ENCODE peak calls at places on chromosomes 1 and 21, in five cellular contexts. Z is K562, E is GM12878, T is HCT116, P is HepG2. X is an unnamed sample.

GRCh38 chr1:145823565-145824498 is at the start of the genes POLR3C and RNF115:
- DNase-seq in Z (peak; percentile 87), E (peak; percentile 48), T (peak; percentile 70), P (peak; percentile 84), X (peak; percentile 88)

GRCh38 chr21:36430841-36431240 is 45.6 kb downstream of the CHAF1B start:
- DNase-seq in Z (no peak), E (no peak), T (no peak), P (no peak), X (no peak)

GRCh38 chr21:36211660-36212512 is 55.3 kb downstream of the DOP1B start:
- DNase-seq in Z (no peak), E (no peak), T (no peak), P (no peak), X (no peak)

GRCh38 chr21:24160528-24160927 is 1446.8 kb downstream of the MRPL39 start:
- DNase-seq in Z (no peak), E (no peak), T (no peak), P (peak; percentile 0), X (no peak)

GRCh38 chr1:114093624-114094302 is 59.9 kb downstream of the SYT6 start:
- DNase-seq in Z (no peak), E (no peak), T (peak; percentile 23), P (peak; percentile 5), X (no peak)

GRCh38 chr1:24920155-24920925 is 9.7 kb downstream of the RUNX3 start:
- DNase-seq in Z (peak; percentile 41), E (no peak), T (no peak), P (no peak), X (no peak)

GRCh38 chr1:178023181-178023618 is 53.3 kb upstream of the SEC16B start:
- DNase-seq in Z (no peak), E (no peak), T (no peak), P (peak; percentile 68), X (no peak)

GRCh38 chr1:80047791-80048190 is 1041.3 kb upstream of the ADGRL4 start:
- DNase-seq in Z (no peak), E (no peak), T (no peak), P (no peak), X (no peak)

GRCh38 chr21:16792155-16792554 is 720.7 kb upstream of the CXADR start:
- DNase-seq in Z (no peak), E (no peak), T (no peak), P (no peak), X (no peak)

GRCh38 chr1:172342584-172343245 is 77.8 kb upstream of the C1orf105 start:
- DNase-seq in Z (no peak), E (peak; percentile 76), T (no peak), P (no peak), X (no peak)

GRCh38 chr1:232183802-232184201 is 446.1 kb downstream of the SIPA1L2 start:
- DNase-seq in Z (no peak), E (no peak), T (no peak), P (no peak), X (no peak)

GRCh38 chr1:154661110-154661509 is 53.1 kb upstream of the ADAR start:
- DNase-seq in Z (no peak), E (no peak), T (no peak), P (no peak), X (no peak)

GRCh38 chr1:168454211-168454815 is 89.5 kb downstream of the XCL2 start:
- DNase-seq in Z (no peak), E (no peak), T (no peak), P (no peak), X (no peak)

GRCh38 chr1:42931108-42931539 is 27.5 kb downstream of the SLC2A1 start:
- DNase-seq in Z (peak; percentile 77), E (peak; percentile 69), T (no peak), P (no peak), X (no peak)

GRCh38 chr1:13667696-13668095 is 32.3 kb upstream of the PRDM2 start:
- DNase-seq in Z (no peak), E (peak; percentile 33), T (no peak), P (no peak), X (no peak)

GRCh38 chr1:9890224-9890731 is 19.8 kb downstream of the CTNNBIP1 start:
- DNase-seq in Z (no peak), E (no peak), T (peak; percentile 87), P (no peak), X (no peak)

GRCh38 chr21:32812035-32812434 is 40.5 kb upstream of the PAXBP1 start:
- DNase-seq in Z (no peak), E (no peak), T (no peak), P (no peak), X (no peak)

GRCh38 chr1:27054381-27054780 is 41.7 kb upstream of the TENT5B start:
- DNase-seq in Z (peak; percentile 45), E (no peak), T (no peak), P (no peak), X (no peak)

GRCh38 chr1:154418062-154418897 is 13.1 kb downstream of the IL6R start:
- DNase-seq in Z (no peak), E (no peak), T (peak; percentile 95), P (peak; percentile 99), X (no peak)

GRCh38 chr1:234733427-234733826 is 123.4 kb upstream of the IRF2BP2 start:
- DNase-seq in Z (no peak), E (no peak), T (no peak), P (no peak), X (no peak)

GRCh38 chr1:164821648-164822047 is 262.7 kb downstream of the PBX1 start:
- DNase-seq in Z (no peak), E (no peak), T (no peak), P (no peak), X (no peak)

GRCh38 chr1:164824542-164824941 is 265.6 kb downstream of the PBX1 start:
- DNase-seq in Z (no peak), E (no peak), T (no peak), P (no peak), X (no peak)

DNA sequence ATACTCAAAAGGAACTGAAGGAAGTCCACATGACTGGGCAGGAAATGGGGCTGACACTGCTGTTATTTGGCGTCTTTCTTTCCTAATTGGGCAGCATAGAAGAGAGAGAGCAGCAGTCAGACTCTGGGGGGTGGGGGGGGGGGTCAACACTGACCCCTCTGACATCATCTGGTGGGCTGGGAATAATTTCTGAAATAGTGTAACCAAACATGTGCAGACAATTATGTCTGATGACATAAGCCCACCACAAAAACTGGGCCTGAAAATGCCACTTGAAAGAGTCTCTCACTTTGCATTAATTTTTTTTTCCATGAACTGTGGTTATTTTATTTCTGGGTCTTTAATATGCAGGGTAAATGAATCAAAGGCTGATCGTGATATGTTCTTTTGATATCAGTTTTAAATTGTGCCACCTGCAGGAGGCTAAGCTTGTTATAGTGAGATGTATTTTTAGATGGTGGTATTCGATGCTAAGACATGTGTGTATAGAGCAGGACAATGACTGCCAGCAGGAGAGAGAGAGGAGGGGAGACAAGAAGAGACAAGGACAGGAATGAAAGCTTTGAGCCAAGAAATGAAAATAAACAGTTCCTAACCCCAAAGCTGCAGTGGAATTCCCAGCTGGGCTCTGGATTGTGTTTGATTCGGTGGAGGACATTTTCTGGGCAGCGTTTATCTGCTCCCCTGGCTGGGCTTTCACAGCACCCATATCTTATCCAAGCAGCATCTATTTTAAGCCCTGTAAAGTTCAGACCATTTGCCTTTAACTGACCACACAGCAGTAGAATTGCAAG is 264.7 kb downstream of the PBX1 start:
- DNase-seq in Z (no peak), E (no peak), T (no peak), P (no peak), X (no peak)
- TF ChIP-seq POLR2A in Z (no peak), E (no peak), T (no peak), P (no peak), X (no peak)

GRCh38 chr1:16920951-16921350 is 780 bp upstream of the CROCC start:
- DNase-seq in Z (no peak), E (no peak), T (no peak), P (no peak), X (no peak)

GRCh38 chr1:16913866-16914662 is 7.7 kb upstream of the CROCC start:
- DNase-seq in Z (peak; percentile 99), E (peak; percentile 9), T (peak; percentile 84), P (peak; percentile 77), X (peak; percentile 91)

GRCh38 chr1:16913616-16913865 is 8.2 kb upstream of the CROCC start:
- DNase-seq in Z (no peak), E (no peak), T (no peak), P (no peak), X (no peak)

GRCh38 chr1:16918371-16918770 is 3.4 kb upstream of the CROCC start:
- DNase-seq in Z (no peak), E (no peak), T (no peak), P (no peak), X (no peak)

DNA sequence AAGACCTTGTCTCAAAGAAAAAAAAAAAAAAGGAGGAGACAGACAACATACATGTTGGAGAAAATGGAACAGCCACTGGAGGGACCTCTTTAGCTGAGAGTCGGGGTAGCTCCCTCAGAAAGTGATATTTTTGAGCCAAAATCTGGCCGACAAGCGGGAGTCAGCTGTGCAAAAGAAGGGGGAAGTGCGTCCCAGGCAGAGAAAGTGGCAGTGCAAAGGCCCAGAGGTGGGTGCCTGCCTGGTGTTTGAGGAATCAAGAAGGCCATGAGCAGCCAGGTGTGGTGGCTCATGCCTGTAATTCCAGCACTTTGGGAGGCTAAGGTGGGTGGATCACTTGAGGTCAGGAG is 6.1 kb upstream of the CROCC start:
- DNase-seq in Z (no peak), E (no peak), T (no peak), P (no peak), X (no peak)
- TF ChIP-seq YY1 in Z (no peak), E (no peak), T (no peak), P (no peak), X (no peak)

GRCh38 chr1:201714542-201715276 is 114.2 kb upstream of the IPO9 start:
- DNase-seq in Z (peak; percentile 71), E (no peak), T (peak; percentile 97), P (no peak), X (no peak)

GRCh38 chr1:201711811-201712210 is 117.1 kb upstream of the IPO9 start:
- DNase-seq in Z (no peak), E (no peak), T (no peak), P (no peak), X (no peak)

GRCh38 chr1:201712387-201713092 is 116.4 kb upstream of the IPO9 start:
- DNase-seq in Z (no peak), E (no peak), T (no peak), P (no peak), X (no peak)

GRCh38 chr1:201715351-201715750 is 113.6 kb upstream of the IPO9 start:
- DNase-seq in Z (no peak), E (no peak), T (no peak), P (no peak), X (no peak)

DNA sequence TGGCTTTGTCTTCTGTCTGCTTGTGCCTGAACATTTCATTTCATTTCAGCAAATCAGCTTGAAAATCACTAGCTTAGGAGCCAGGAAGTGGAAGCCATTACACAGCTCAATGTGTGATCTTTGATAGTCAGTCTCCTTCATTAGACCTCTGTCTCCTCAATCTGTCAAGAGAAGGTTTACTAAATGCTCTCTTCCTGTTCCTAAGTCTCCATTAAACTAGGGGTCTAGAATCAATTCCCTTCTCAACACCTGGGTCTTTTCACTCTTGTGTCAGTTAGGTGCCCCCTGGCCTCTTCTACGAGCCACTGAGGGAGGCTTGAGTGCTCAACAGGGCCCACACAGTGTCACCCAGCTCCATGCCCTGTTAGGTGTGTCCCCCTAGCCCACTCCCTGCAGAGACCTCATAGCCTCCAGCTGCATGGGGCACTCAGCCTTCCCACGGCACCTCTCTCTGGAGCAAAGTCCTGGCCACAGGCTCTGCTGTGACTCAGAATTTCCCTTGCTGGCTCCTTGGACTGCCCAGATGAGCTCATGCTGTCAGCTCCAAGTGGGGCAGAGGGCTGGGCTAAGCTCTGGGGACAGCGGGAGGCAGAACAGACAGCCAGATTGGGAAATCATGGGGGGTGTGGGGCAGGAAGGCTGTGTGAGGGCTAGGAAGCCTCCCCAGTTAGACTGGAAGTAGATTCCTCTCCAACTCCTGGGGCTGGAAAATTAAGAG is 115.7 kb upstream of the IPO9 start:
- DNase-seq in Z (no peak), E (no peak), T (peak; percentile 93), P (no peak), X (no peak)
- TF ChIP-seq POLR2A in Z (no peak), E (no peak), T (no peak), P (no peak), X (no peak)

GRCh38 chr1:171220551-171221175 is 27.6 kb upstream of the FMO1 start:
- DNase-seq in Z (no peak), E (no peak), T (no peak), P (no peak), X (peak; percentile 73)
- TF ChIP-seq YY1 in Z (no peak), E (no peak), T (no peak), P (no peak), X (peak; percentile 45)